ENCODE peak calls at places on chromosomes 3 and 15, in five cellular contexts. One of them, this sample, is unnamed.

GRCh38 chr15:61037031-61037430 is 192.1 kb downstream of the RORA start:
- DNase-seq in K562: no peak
- DNase-seq in Panc1: no peak
- DNase-seq in GM23338: no peak
- DNase-seq in HepG2: no peak
- DNase-seq in this sample: no peak

GRCh38 chr3:55305714-55306485 is 181.2 kb downstream of the WNT5A start:
- DNase-seq in K562: no peak
- DNase-seq in Panc1: no peak
- DNase-seq in GM23338: no peak
- DNase-seq in HepG2: no peak
- DNase-seq in this sample: no peak

GRCh38 chr3:50564321-50564720 is 3.2 kb downstream of the C3orf18 start:
- DNase-seq in K562: no peak
- DNase-seq in Panc1: no peak
- DNase-seq in GM23338: no peak
- DNase-seq in HepG2: no peak
- DNase-seq in this sample: no peak

GRCh38 chr3:178146406-178146831 is 389.8 kb upstream of the KCNMB2 start:
- DNase-seq in K562: no peak
- DNase-seq in Panc1: no peak
- DNase-seq in GM23338: no peak
- DNase-seq in HepG2: no peak
- DNase-seq in this sample: no peak

GRCh38 chr15:59993950-59994401 is 10.1 kb upstream of the FOXB1 start:
- DNase-seq in K562: peak
- DNase-seq in Panc1: no peak
- DNase-seq in GM23338: peak
- DNase-seq in HepG2: no peak
- DNase-seq in this sample: no peak

GRCh38 chr3:62188547-62189375 is 184.6 kb downstream of the FEZF2 start:
- DNase-seq in K562: peak
- DNase-seq in Panc1: peak
- DNase-seq in GM23338: peak
- DNase-seq in HepG2: peak
- DNase-seq in this sample: peak

GRCh38 chr3:158776531-158776930 is 25.3 kb upstream of the MFSD1 start:
- DNase-seq in K562: no peak
- DNase-seq in Panc1: no peak
- DNase-seq in GM23338: no peak
- DNase-seq in HepG2: no peak
- DNase-seq in this sample: no peak

GRCh38 chr3:52331906-52332305 is 15.8 kb downstream of the DNAH1 start:
- DNase-seq in K562: no peak
- DNase-seq in Panc1: no peak
- DNase-seq in GM23338: no peak
- DNase-seq in HepG2: no peak
- DNase-seq in this sample: no peak

GRCh38 chr3:148707596-148708386 is 10.1 kb downstream of the AGTR1 start:
- DNase-seq in K562: no peak
- DNase-seq in Panc1: no peak
- DNase-seq in GM23338: no peak
- DNase-seq in HepG2: no peak
- DNase-seq in this sample: no peak

GRCh38 chr15:53837263-53837662 is 77.8 kb upstream of the WDR72 start:
- DNase-seq in K562: no peak
- DNase-seq in Panc1: no peak
- DNase-seq in GM23338: peak
- DNase-seq in HepG2: peak
- DNase-seq in this sample: no peak

GRCh38 chr15:100809151-100809550 is 70.5 kb upstream of the ALDH1A3 start:
- DNase-seq in K562: no peak
- DNase-seq in Panc1: no peak
- DNase-seq in GM23338: no peak
- DNase-seq in HepG2: no peak
- DNase-seq in this sample: no peak

GRCh38 chr15:88645171-88646087 is 6.6 kb downstream of the ISG20 start:
- DNase-seq in K562: no peak
- DNase-seq in Panc1: no peak
- DNase-seq in GM23338: no peak
- DNase-seq in HepG2: no peak
- DNase-seq in this sample: no peak

GRCh38 chr3:72234394-72234793 is 449.4 kb upstream of the PROK2 start:
- DNase-seq in K562: no peak
- DNase-seq in Panc1: no peak
- DNase-seq in GM23338: no peak
- DNase-seq in HepG2: no peak
- DNase-seq in this sample: no peak

GRCh38 chr3:153848701-153849100 is 272.5 kb upstream of the ARHGEF26 start:
- DNase-seq in K562: no peak
- DNase-seq in Panc1: no peak
- DNase-seq in GM23338: no peak
- DNase-seq in HepG2: peak
- DNase-seq in this sample: no peak

GRCh38 chr3:56806407-56806806 is 4.7 kb upstream of the ARHGEF3 start:
- DNase-seq in K562: no peak
- DNase-seq in Panc1: no peak
- DNase-seq in GM23338: no peak
- DNase-seq in HepG2: no peak
- DNase-seq in this sample: no peak

GRCh38 chr3:115330406-115330805 is 183.3 kb upstream of the ZBTB20 start:
- DNase-seq in K562: no peak
- DNase-seq in Panc1: no peak
- DNase-seq in GM23338: no peak
- DNase-seq in HepG2: no peak
- DNase-seq in this sample: no peak

GRCh38 chr3:55571913-55572312 is 84.8 kb upstream of the WNT5A start:
- DNase-seq in K562: no peak
- DNase-seq in Panc1: no peak
- DNase-seq in GM23338: peak
- DNase-seq in HepG2: peak
- DNase-seq in this sample: no peak

GRCh38 chr15:76449455-76449854 is 112.9 kb downstream of the ISL2 start:
- DNase-seq in K562: no peak
- DNase-seq in Panc1: no peak
- DNase-seq in GM23338: no peak
- DNase-seq in HepG2: no peak
- DNase-seq in this sample: no peak

GRCh38 chr3:62229908-62230307 is 143.4 kb downstream of the FEZF2 start:
- DNase-seq in K562: peak
- DNase-seq in Panc1: no peak
- DNase-seq in GM23338: peak
- DNase-seq in HepG2: no peak
- DNase-seq in this sample: no peak

GRCh38 chr15:80496101-80496500 is 91.9 kb downstream of the ARNT2 start:
- DNase-seq in K562: no peak
- DNase-seq in Panc1: no peak
- DNase-seq in GM23338: no peak
- DNase-seq in HepG2: no peak
- DNase-seq in this sample: no peak

GRCh38 chr15:31440754-31441298 is 114.2 kb downstream of the KLF13 start:
- DNase-seq in K562: no peak
- DNase-seq in Panc1: no peak
- DNase-seq in GM23338: peak
- DNase-seq in HepG2: no peak
- DNase-seq in this sample: no peak

GRCh38 chr15:67405208-67406191 is 115.4 kb upstream of the C15orf61 start:
- DNase-seq in K562: peak
- DNase-seq in Panc1: no peak
- DNase-seq in GM23338: no peak
- DNase-seq in HepG2: no peak
- DNase-seq in this sample: no peak

GRCh38 chr3:114624676-114625181 is 330.9 kb downstream of the TIGIT start:
- DNase-seq in K562: peak
- DNase-seq in Panc1: peak
- DNase-seq in GM23338: no peak
- DNase-seq in HepG2: peak
- DNase-seq in this sample: no peak

GRCh38 chr15:77475898-77476297 is 55.2 kb downstream of the HMG20A start:
- DNase-seq in K562: no peak
- DNase-seq in Panc1: no peak
- DNase-seq in GM23338: peak
- DNase-seq in HepG2: no peak
- DNase-seq in this sample: no peak

GRCh38 chr15:74612677-74613076 is 3.0 kb upstream of the CLK3 start:
- DNase-seq in K562: no peak
- DNase-seq in Panc1: no peak
- DNase-seq in GM23338: no peak
- DNase-seq in HepG2: no peak
- DNase-seq in this sample: no peak

GRCh38 chr3:151827816-151828215 is 13.9 kb downstream of the AADAC start:
- DNase-seq in K562: no peak
- DNase-seq in Panc1: no peak
- DNase-seq in GM23338: no peak
- DNase-seq in HepG2: no peak
- DNase-seq in this sample: no peak

DNA sequence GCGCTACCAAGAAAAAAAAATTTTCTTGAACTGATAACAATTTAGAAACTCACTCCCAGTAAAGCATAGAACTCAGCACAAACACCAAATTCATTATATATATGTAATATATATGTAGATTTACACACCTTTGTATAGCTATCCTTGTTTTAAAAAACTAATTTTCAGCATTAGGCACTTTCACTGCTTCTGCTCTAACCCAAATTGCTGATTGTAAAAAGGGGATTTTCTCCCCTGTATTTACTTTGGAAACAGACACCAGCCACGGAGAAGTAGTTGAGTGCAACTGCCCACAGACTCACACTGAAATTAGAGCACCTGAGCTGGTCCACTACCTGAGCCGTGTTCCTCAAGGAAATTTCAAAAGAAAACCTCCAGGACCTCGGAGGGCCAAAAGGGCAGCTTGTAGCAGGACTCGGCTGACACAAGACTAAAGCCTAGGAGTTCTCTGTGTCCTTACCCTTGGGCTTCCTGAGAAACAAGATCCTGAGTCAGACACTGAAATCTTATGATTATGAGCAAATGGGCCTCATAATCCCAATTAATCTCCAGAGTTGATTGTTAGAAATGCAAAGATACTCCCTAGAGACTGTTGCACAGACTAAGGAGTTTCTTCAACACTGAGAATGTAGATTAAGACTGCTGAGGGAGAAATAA is 106.0 kb downstream of the TNIK start:
- DNase-seq in K562: no peak
- DNase-seq in Panc1: no peak
- DNase-seq in GM23338: no peak
- DNase-seq in HepG2: no peak
- DNase-seq in this sample: no peak
- TF ChIP-seq REST in K562: no peak
- TF ChIP-seq REST in Panc1: no peak
- TF ChIP-seq REST in GM23338: no peak
- TF ChIP-seq REST in HepG2: no peak
- TF ChIP-seq REST in this sample: no peak

GRCh38 chr15:36605626-36606263 is 26.3 kb downstream of the CDIN1 start:
- DNase-seq in K562: no peak
- DNase-seq in Panc1: no peak
- DNase-seq in GM23338: no peak
- DNase-seq in HepG2: no peak
- DNase-seq in this sample: no peak
- TF ChIP-seq POLR2AphosphoS5 in K562: no peak
- TF ChIP-seq POLR2AphosphoS5 in Panc1: no peak
- TF ChIP-seq POLR2AphosphoS5 in GM23338: no peak
- TF ChIP-seq POLR2AphosphoS5 in HepG2: no peak
- TF ChIP-seq POLR2AphosphoS5 in this sample: no peak

GRCh38 chr15:94052711-94053110 is 178.7 kb upstream of the MCTP2 start:
- DNase-seq in K562: no peak
- DNase-seq in Panc1: no peak
- DNase-seq in GM23338: no peak
- DNase-seq in HepG2: no peak
- DNase-seq in this sample: no peak
- TF ChIP-seq REST in K562: no peak
- TF ChIP-seq REST in Panc1: no peak
- TF ChIP-seq REST in GM23338: no peak
- TF ChIP-seq REST in HepG2: no peak
- TF ChIP-seq REST in this sample: no peak

DNA sequence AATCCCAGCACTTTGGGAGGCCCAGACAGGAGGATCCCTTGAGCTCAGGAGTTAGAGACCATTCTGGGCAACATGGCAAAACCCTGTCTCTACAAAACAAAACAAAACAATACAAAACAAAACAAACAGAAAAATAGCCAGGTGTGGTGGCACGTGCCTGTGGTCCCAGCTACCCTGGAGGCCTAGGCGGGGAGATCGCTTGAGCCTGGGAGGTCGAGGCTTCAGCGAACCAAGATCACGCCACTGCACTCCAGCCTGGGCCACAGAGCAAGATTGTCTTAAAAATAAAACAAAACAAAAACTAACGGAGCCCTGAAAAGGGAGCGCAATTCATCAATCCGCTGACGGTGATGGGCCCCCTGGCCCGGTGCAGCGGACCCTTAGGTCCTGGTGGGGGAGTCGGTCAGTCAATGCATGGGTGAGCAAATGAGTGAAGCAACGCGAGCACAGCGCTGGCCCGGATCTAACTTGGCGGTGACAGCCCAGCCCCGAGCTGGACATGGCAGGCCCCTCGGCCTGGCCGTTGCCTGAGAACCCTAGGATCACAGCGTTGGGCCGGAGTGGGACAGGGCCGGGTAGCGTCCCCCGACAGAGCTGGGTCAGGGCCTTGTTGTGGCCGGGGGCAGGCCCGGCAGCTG is 52.4 kb upstream of the BLM start:
- DNase-seq in K562: peak
- DNase-seq in Panc1: no peak
- DNase-seq in GM23338: peak
- DNase-seq in HepG2: peak
- DNase-seq in this sample: no peak
- TF ChIP-seq POLR2AphosphoS5 in K562: no peak
- TF ChIP-seq POLR2AphosphoS5 in Panc1: no peak
- TF ChIP-seq POLR2AphosphoS5 in GM23338: no peak
- TF ChIP-seq POLR2AphosphoS5 in HepG2: no peak
- TF ChIP-seq POLR2AphosphoS5 in this sample: no peak

GRCh38 chr15:43749690-43750345 is 3.6 kb downstream of the PDIA3 start:
- DNase-seq in K562: no peak
- DNase-seq in Panc1: no peak
- DNase-seq in GM23338: no peak
- DNase-seq in HepG2: no peak
- DNase-seq in this sample: no peak
- TF ChIP-seq REST in K562: no peak
- TF ChIP-seq REST in Panc1: no peak
- TF ChIP-seq REST in GM23338: no peak
- TF ChIP-seq REST in HepG2: no peak
- TF ChIP-seq REST in this sample: no peak